ENCODE peak calls at places on chromosomes 12 and 14, in ten cellular contexts. K, J, H, U, D, B, Y, V, C and G are unnamed samples.

GRCh38 chr14:58861546-58861945 is 223.8 kb downstream of the DACT1 start:
- DNase-seq in K (no peak), J (no peak), H (no peak), U (no peak), D (no peak), B (no peak), Y (peak; percentile 27), V (no peak), C (no peak), G (no peak)

GRCh38 chr12:75908961-75909699 is 122.4 kb downstream of the PHLDA1 start:
- DNase-seq in K (no peak), J (peak; percentile 85), H (no peak), U (peak; percentile 90), D (no peak), B (no peak), Y (peak; percentile 86), V (peak; percentile 82), C (no peak), G (peak; percentile 78)

GRCh38 chr12:65741662-65742480 is 82.4 kb upstream of the HMGA2 start:
- DNase-seq in K (no peak), J (peak; percentile 4), H (peak; percentile 24), U (no peak), D (peak; percentile 61), B (peak; percentile 10), Y (peak; percentile 41), V (peak; percentile 51), C (peak; percentile 35), G (peak; percentile 26)

GRCh38 chr14:85799668-85800067 is 269.7 kb downstream of the FLRT2 start:
- DNase-seq in K (no peak), J (no peak), H (no peak), U (no peak), D (no peak), B (no peak), Y (no peak), V (no peak), C (no peak), G (no peak)

GRCh38 chr12:54624316-54625279 is 10.1 kb downstream of the LACRT start:
- DNase-seq in K (no peak), J (no peak), H (no peak), U (no peak), D (no peak), B (no peak), Y (no peak), V (no peak), C (no peak), G (no peak)

GRCh38 chr14:105474478-105475268 is at the start of gene CRIP2:
- DNase-seq in K (no peak), J (peak; percentile 57), H (peak; percentile 70), U (no peak), D (peak; percentile 53), B (no peak), Y (peak; percentile 33), V (peak; percentile 10), C (peak; percentile 54), G (peak; percentile 77)

GRCh38 chr14:71380271-71380670 is 473.0 kb downstream of the PCNX1 start:
- DNase-seq in K (peak; percentile 71), J (no peak), H (no peak), U (no peak), D (no peak), B (no peak), Y (peak; percentile 91), V (peak; percentile 47), C (no peak), G (no peak)

GRCh38 chr14:22471545-22472121 is 117.4 kb downstream of the DAD1 start:
- DNase-seq in K (no peak), J (no peak), H (peak; percentile 33), U (no peak), D (no peak), B (no peak), Y (no peak), V (peak; percentile 32), C (peak; percentile 63), G (peak; percentile 38)

GRCh38 chr12:48717252-48717695 is 767 bp upstream of the CCNT1 start:
- DNase-seq in K (no peak), J (no peak), H (peak; percentile 6), U (no peak), D (no peak), B (peak; percentile 38), Y (peak; percentile 2), V (peak; percentile 4), C (no peak), G (no peak)

GRCh38 chr14:104994988-104995387 is 9.4 kb downstream of the CLBA1 start:
- DNase-seq in K (no peak), J (no peak), H (no peak), U (no peak), D (no peak), B (no peak), Y (no peak), V (no peak), C (no peak), G (no peak)